ENCODE peak calls at places on chromosomes 6 and 20, in ten cellular contexts. One of them, this sample, is unnamed.

GRCh38 chr6:70198825-70199224 is 104.1 kb downstream of the COL9A1 start:
- DNase-seq in psoas muscle: no peak
- DNase-seq in stimulated activated naive CD8-positive, alpha-beta T cell treated with anti-CD3 and anti-CD28 coated beads, Interleukin-15, Interleukin-2, amounts not matched to agents 100 U/mL and 50 U/mL, for 24 hours: no peak
- DNase-seq in non-pigmented ciliary epithelial cell: no peak
- DNase-seq in glomerular endothelial cell: no peak
- DNase-seq in left ventricle myocardium inferior: no peak
- DNase-seq in adrenal gland: no peak
- DNase-seq in stimulated activated CD8-positive, alpha-beta memory T cell treated with anti-CD3 and anti-CD28 coated beads, Interleukin-7, amount 100 ng/mL, for 4 hours: no peak
- DNase-seq in cardiac fibroblast: no peak
- DNase-seq in WTC11: no peak
- DNase-seq in this sample: no peak

GRCh38 chr20:4864292-4864691 is 137.0 kb downstream of the SLC23A2 start:
- DNase-seq in psoas muscle: no peak
- DNase-seq in stimulated activated naive CD8-positive, alpha-beta T cell treated with anti-CD3 and anti-CD28 coated beads, Interleukin-15, Interleukin-2, amounts not matched to agents 100 U/mL and 50 U/mL, for 24 hours: no peak
- DNase-seq in non-pigmented ciliary epithelial cell: no peak
- DNase-seq in glomerular endothelial cell: no peak
- DNase-seq in left ventricle myocardium inferior: no peak
- DNase-seq in adrenal gland: no peak
- DNase-seq in stimulated activated CD8-positive, alpha-beta memory T cell treated with anti-CD3 and anti-CD28 coated beads, Interleukin-7, amount 100 ng/mL, for 4 hours: no peak
- DNase-seq in cardiac fibroblast: no peak
- DNase-seq in WTC11: no peak
- DNase-seq in this sample: no peak

GRCh38 chr6:80527552-80528052 is 421.1 kb downstream of the BCKDHB start:
- DNase-seq in psoas muscle: no peak
- DNase-seq in stimulated activated naive CD8-positive, alpha-beta T cell treated with anti-CD3 and anti-CD28 coated beads, Interleukin-15, Interleukin-2, amounts not matched to agents 100 U/mL and 50 U/mL, for 24 hours: no peak
- DNase-seq in non-pigmented ciliary epithelial cell: no peak
- DNase-seq in glomerular endothelial cell: no peak
- DNase-seq in left ventricle myocardium inferior: no peak
- DNase-seq in adrenal gland: no peak
- DNase-seq in stimulated activated CD8-positive, alpha-beta memory T cell treated with anti-CD3 and anti-CD28 coated beads, Interleukin-7, amount 100 ng/mL, for 4 hours: no peak
- DNase-seq in cardiac fibroblast: no peak
- DNase-seq in WTC11: no peak
- DNase-seq in this sample: no peak

GRCh38 chr20:53738945-53739798 is 145.5 kb upstream of the ZNF217 start:
- DNase-seq in psoas muscle: no peak
- DNase-seq in stimulated activated naive CD8-positive, alpha-beta T cell treated with anti-CD3 and anti-CD28 coated beads, Interleukin-15, Interleukin-2, amounts not matched to agents 100 U/mL and 50 U/mL, for 24 hours: no peak
- DNase-seq in non-pigmented ciliary epithelial cell: no peak
- DNase-seq in glomerular endothelial cell: no peak
- DNase-seq in left ventricle myocardium inferior: no peak
- DNase-seq in adrenal gland: no peak
- DNase-seq in stimulated activated CD8-positive, alpha-beta memory T cell treated with anti-CD3 and anti-CD28 coated beads, Interleukin-7, amount 100 ng/mL, for 4 hours: no peak
- DNase-seq in cardiac fibroblast: peak
- DNase-seq in WTC11: no peak
- DNase-seq in this sample: peak

GRCh38 chr6:145278163-145278807 is 457.0 kb downstream of the EPM2A start:
- DNase-seq in psoas muscle: no peak
- DNase-seq in stimulated activated naive CD8-positive, alpha-beta T cell treated with anti-CD3 and anti-CD28 coated beads, Interleukin-15, Interleukin-2, amounts not matched to agents 100 U/mL and 50 U/mL, for 24 hours: no peak
- DNase-seq in non-pigmented ciliary epithelial cell: peak
- DNase-seq in glomerular endothelial cell: no peak
- DNase-seq in left ventricle myocardium inferior: no peak
- DNase-seq in adrenal gland: no peak
- DNase-seq in stimulated activated CD8-positive, alpha-beta memory T cell treated with anti-CD3 and anti-CD28 coated beads, Interleukin-7, amount 100 ng/mL, for 4 hours: no peak
- DNase-seq in cardiac fibroblast: no peak
- DNase-seq in WTC11: no peak
- DNase-seq in this sample: peak

GRCh38 chr6:56862415-56863175 is 92.3 kb upstream of the BEND6 start:
- DNase-seq in psoas muscle: no peak
- DNase-seq in stimulated activated naive CD8-positive, alpha-beta T cell treated with anti-CD3 and anti-CD28 coated beads, Interleukin-15, Interleukin-2, amounts not matched to agents 100 U/mL and 50 U/mL, for 24 hours: no peak
- DNase-seq in non-pigmented ciliary epithelial cell: no peak
- DNase-seq in glomerular endothelial cell: no peak
- DNase-seq in left ventricle myocardium inferior: no peak
- DNase-seq in adrenal gland: no peak
- DNase-seq in stimulated activated CD8-positive, alpha-beta memory T cell treated with anti-CD3 and anti-CD28 coated beads, Interleukin-7, amount 100 ng/mL, for 4 hours: no peak
- DNase-seq in cardiac fibroblast: peak
- DNase-seq in WTC11: no peak
- DNase-seq in this sample: no peak

GRCh38 chr20:60254901-60255411 is 296.7 kb downstream of the CDH26 start:
- DNase-seq in psoas muscle: no peak
- DNase-seq in stimulated activated naive CD8-positive, alpha-beta T cell treated with anti-CD3 and anti-CD28 coated beads, Interleukin-15, Interleukin-2, amounts not matched to agents 100 U/mL and 50 U/mL, for 24 hours: no peak
- DNase-seq in non-pigmented ciliary epithelial cell: peak
- DNase-seq in glomerular endothelial cell: no peak
- DNase-seq in left ventricle myocardium inferior: no peak
- DNase-seq in adrenal gland: peak
- DNase-seq in stimulated activated CD8-positive, alpha-beta memory T cell treated with anti-CD3 and anti-CD28 coated beads, Interleukin-7, amount 100 ng/mL, for 4 hours: no peak
- DNase-seq in cardiac fibroblast: peak
- DNase-seq in WTC11: no peak
- DNase-seq in this sample: peak

GRCh38 chr20:51624157-51624731 is 81.7 kb upstream of the NFATC2 start:
- DNase-seq in psoas muscle: peak
- DNase-seq in stimulated activated naive CD8-positive, alpha-beta T cell treated with anti-CD3 and anti-CD28 coated beads, Interleukin-15, Interleukin-2, amounts not matched to agents 100 U/mL and 50 U/mL, for 24 hours: peak
- DNase-seq in non-pigmented ciliary epithelial cell: no peak
- DNase-seq in glomerular endothelial cell: no peak
- DNase-seq in left ventricle myocardium inferior: peak
- DNase-seq in adrenal gland: peak
- DNase-seq in stimulated activated CD8-positive, alpha-beta memory T cell treated with anti-CD3 and anti-CD28 coated beads, Interleukin-7, amount 100 ng/mL, for 4 hours: peak
- DNase-seq in cardiac fibroblast: peak
- DNase-seq in WTC11: peak
- DNase-seq in this sample: peak

GRCh38 chr20:23022849-23023248 is 12.3 kb upstream of the SSTR4 start:
- DNase-seq in psoas muscle: no peak
- DNase-seq in stimulated activated naive CD8-positive, alpha-beta T cell treated with anti-CD3 and anti-CD28 coated beads, Interleukin-15, Interleukin-2, amounts not matched to agents 100 U/mL and 50 U/mL, for 24 hours: no peak
- DNase-seq in non-pigmented ciliary epithelial cell: no peak
- DNase-seq in glomerular endothelial cell: no peak
- DNase-seq in left ventricle myocardium inferior: no peak
- DNase-seq in adrenal gland: no peak
- DNase-seq in stimulated activated CD8-positive, alpha-beta memory T cell treated with anti-CD3 and anti-CD28 coated beads, Interleukin-7, amount 100 ng/mL, for 4 hours: no peak
- DNase-seq in cardiac fibroblast: no peak
- DNase-seq in WTC11: no peak
- DNase-seq in this sample: no peak

GRCh38 chr6:34705241-34705640 is 8.7 kb upstream of the ILRUN start:
- DNase-seq in psoas muscle: no peak
- DNase-seq in stimulated activated naive CD8-positive, alpha-beta T cell treated with anti-CD3 and anti-CD28 coated beads, Interleukin-15, Interleukin-2, amounts not matched to agents 100 U/mL and 50 U/mL, for 24 hours: no peak
- DNase-seq in non-pigmented ciliary epithelial cell: no peak
- DNase-seq in glomerular endothelial cell: no peak
- DNase-seq in left ventricle myocardium inferior: no peak
- DNase-seq in adrenal gland: no peak
- DNase-seq in stimulated activated CD8-positive, alpha-beta memory T cell treated with anti-CD3 and anti-CD28 coated beads, Interleukin-7, amount 100 ng/mL, for 4 hours: no peak
- DNase-seq in cardiac fibroblast: no peak
- DNase-seq in WTC11: no peak
- DNase-seq in this sample: no peak

GRCh38 chr20:15637971-15638754 is 935.1 kb downstream of the KIF16B start:
- DNase-seq in psoas muscle: no peak
- DNase-seq in stimulated activated naive CD8-positive, alpha-beta T cell treated with anti-CD3 and anti-CD28 coated beads, Interleukin-15, Interleukin-2, amounts not matched to agents 100 U/mL and 50 U/mL, for 24 hours: no peak
- DNase-seq in non-pigmented ciliary epithelial cell: no peak
- DNase-seq in glomerular endothelial cell: no peak
- DNase-seq in left ventricle myocardium inferior: no peak
- DNase-seq in adrenal gland: no peak
- DNase-seq in stimulated activated CD8-positive, alpha-beta memory T cell treated with anti-CD3 and anti-CD28 coated beads, Interleukin-7, amount 100 ng/mL, for 4 hours: no peak
- DNase-seq in cardiac fibroblast: no peak
- DNase-seq in WTC11: peak
- DNase-seq in this sample: no peak

GRCh38 chr20:44091026-44091425 is 96.0 kb downstream of the JPH2 start:
- DNase-seq in psoas muscle: no peak
- DNase-seq in stimulated activated naive CD8-positive, alpha-beta T cell treated with anti-CD3 and anti-CD28 coated beads, Interleukin-15, Interleukin-2, amounts not matched to agents 100 U/mL and 50 U/mL, for 24 hours: no peak
- DNase-seq in non-pigmented ciliary epithelial cell: no peak
- DNase-seq in glomerular endothelial cell: no peak
- DNase-seq in left ventricle myocardium inferior: no peak
- DNase-seq in adrenal gland: no peak
- DNase-seq in stimulated activated CD8-positive, alpha-beta memory T cell treated with anti-CD3 and anti-CD28 coated beads, Interleukin-7, amount 100 ng/mL, for 4 hours: no peak
- DNase-seq in cardiac fibroblast: no peak
- DNase-seq in WTC11: no peak
- DNase-seq in this sample: no peak

GRCh38 chr20:24766143-24766527 is 182.9 kb upstream of the CST7 start:
- DNase-seq in psoas muscle: no peak
- DNase-seq in stimulated activated naive CD8-positive, alpha-beta T cell treated with anti-CD3 and anti-CD28 coated beads, Interleukin-15, Interleukin-2, amounts not matched to agents 100 U/mL and 50 U/mL, for 24 hours: no peak
- DNase-seq in non-pigmented ciliary epithelial cell: no peak
- DNase-seq in glomerular endothelial cell: no peak
- DNase-seq in left ventricle myocardium inferior: no peak
- DNase-seq in adrenal gland: no peak
- DNase-seq in stimulated activated CD8-positive, alpha-beta memory T cell treated with anti-CD3 and anti-CD28 coated beads, Interleukin-7, amount 100 ng/mL, for 4 hours: no peak
- DNase-seq in cardiac fibroblast: no peak
- DNase-seq in WTC11: no peak
- DNase-seq in this sample: no peak

GRCh38 chr6:147395158-147395557 is 113.3 kb upstream of the SAMD5 start:
- DNase-seq in psoas muscle: no peak
- DNase-seq in stimulated activated naive CD8-positive, alpha-beta T cell treated with anti-CD3 and anti-CD28 coated beads, Interleukin-15, Interleukin-2, amounts not matched to agents 100 U/mL and 50 U/mL, for 24 hours: no peak
- DNase-seq in non-pigmented ciliary epithelial cell: no peak
- DNase-seq in glomerular endothelial cell: no peak
- DNase-seq in left ventricle myocardium inferior: no peak
- DNase-seq in adrenal gland: no peak
- DNase-seq in stimulated activated CD8-positive, alpha-beta memory T cell treated with anti-CD3 and anti-CD28 coated beads, Interleukin-7, amount 100 ng/mL, for 4 hours: no peak
- DNase-seq in cardiac fibroblast: peak
- DNase-seq in WTC11: no peak
- DNase-seq in this sample: peak

GRCh38 chr6:145734486-145735355 is 599 bp downstream of the EPM2A start:
- DNase-seq in psoas muscle: peak
- DNase-seq in stimulated activated naive CD8-positive, alpha-beta T cell treated with anti-CD3 and anti-CD28 coated beads, Interleukin-15, Interleukin-2, amounts not matched to agents 100 U/mL and 50 U/mL, for 24 hours: peak
- DNase-seq in non-pigmented ciliary epithelial cell: no peak
- DNase-seq in glomerular endothelial cell: no peak
- DNase-seq in left ventricle myocardium inferior: peak
- DNase-seq in adrenal gland: peak
- DNase-seq in stimulated activated CD8-positive, alpha-beta memory T cell treated with anti-CD3 and anti-CD28 coated beads, Interleukin-7, amount 100 ng/mL, for 4 hours: peak
- DNase-seq in cardiac fibroblast: peak
- DNase-seq in WTC11: peak
- DNase-seq in this sample: peak

This sample was measured in MG63.